ENCODE peak calls at places on chromosomes 2 and 18, in six cellular contexts. One of them, this sample, is unnamed.

GRCh38 chr2:127164761-127165538 is 55.1 kb downstream of the CYP27C1 start:
- DNase-seq in OCI-LY7: peak; percentile 46
- DNase-seq in HepG2: no peak
- DNase-seq in endothelial cell of umbilical vein: no peak
- DNase-seq in K562: no peak
- DNase-seq in H1: no peak
- DNase-seq in this sample: peak; percentile 11

GRCh38 chr2:172985139-172985874 is 90.3 kb upstream of the MAP3K20 start:
- DNase-seq in H1: no peak
- DNase-seq in HepG2: no peak
- DNase-seq in endothelial cell of umbilical vein: peak; percentile 58
- DNase-seq in K562: no peak
- DNase-seq in OCI-LY7: no peak
- DNase-seq in this sample: peak; percentile 8

GRCh38 chr2:146652311-146652710 is 1192.5 kb upstream of the ACVR2A start:
- DNase-seq in endothelial cell of umbilical vein: no peak
- DNase-seq in OCI-LY7: no peak
- DNase-seq in H1: no peak
- DNase-seq in K562: no peak
- DNase-seq in HepG2: no peak
- DNase-seq in this sample: no peak

GRCh38 chr2:101775636-101776035 is 78.1 kb downstream of the MAP4K4 start:
- DNase-seq in HepG2: no peak
- DNase-seq in endothelial cell of umbilical vein: no peak
- DNase-seq in K562: no peak
- DNase-seq in OCI-LY7: no peak
- DNase-seq in H1: no peak
- DNase-seq in this sample: no peak

GRCh38 chr2:151156943-151157705 is 104.5 kb downstream of the RBM43 start:
- DNase-seq in OCI-LY7: no peak
- DNase-seq in endothelial cell of umbilical vein: no peak
- DNase-seq in K562: no peak
- DNase-seq in HepG2: no peak
- DNase-seq in H1: no peak
- DNase-seq in this sample: no peak

GRCh38 chr2:79292936-79293335 is 133.4 kb upstream of the REG3A start:
- DNase-seq in HepG2: no peak
- DNase-seq in H1: no peak
- DNase-seq in OCI-LY7: no peak
- DNase-seq in K562: no peak
- DNase-seq in endothelial cell of umbilical vein: no peak
- DNase-seq in this sample: no peak

GRCh38 chr2:37589298-37589697 is 82.1 kb downstream of the CDC42EP3 start:
- DNase-seq in H1: no peak
- DNase-seq in OCI-LY7: no peak
- DNase-seq in K562: no peak
- DNase-seq in HepG2: no peak
- DNase-seq in endothelial cell of umbilical vein: no peak
- DNase-seq in this sample: no peak

GRCh38 chr2:65353927-65354326 is 78.5 kb downstream of the SPRED2 start:
- DNase-seq in HepG2: no peak
- DNase-seq in OCI-LY7: no peak
- DNase-seq in K562: no peak
- DNase-seq in endothelial cell of umbilical vein: no peak
- DNase-seq in H1: no peak
- DNase-seq in this sample: no peak

GRCh38 chr2:16622399-16622968 is 43.1 kb downstream of the CYRIA start:
- DNase-seq in H1: no peak
- DNase-seq in HepG2: no peak
- DNase-seq in OCI-LY7: peak; percentile 74
- DNase-seq in endothelial cell of umbilical vein: no peak
- DNase-seq in K562: no peak
- DNase-seq in this sample: no peak

GRCh38 chr2:135570884-135571283 is 39.6 kb downstream of the R3HDM1 start:
- DNase-seq in OCI-LY7: no peak
- DNase-seq in H1: no peak
- DNase-seq in K562: no peak
- DNase-seq in endothelial cell of umbilical vein: no peak
- DNase-seq in HepG2: no peak
- DNase-seq in this sample: no peak

GRCh38 chr2:135573620-135574019 is 42.3 kb downstream of the R3HDM1 start:
- DNase-seq in OCI-LY7: no peak
- DNase-seq in K562: no peak
- DNase-seq in endothelial cell of umbilical vein: peak; percentile 1
- DNase-seq in HepG2: no peak
- DNase-seq in H1: no peak
- DNase-seq in this sample: no peak
- TF ChIP-seq CTCF in OCI-LY7: peak; percentile 61
- TF ChIP-seq CTCF in K562: no peak
- TF ChIP-seq CTCF in endothelial cell of umbilical vein: no peak
- TF ChIP-seq CTCF in HepG2: no peak
- TF ChIP-seq CTCF in H1: no peak
- TF ChIP-seq CTCF in this sample: peak; percentile 23

DNA sequence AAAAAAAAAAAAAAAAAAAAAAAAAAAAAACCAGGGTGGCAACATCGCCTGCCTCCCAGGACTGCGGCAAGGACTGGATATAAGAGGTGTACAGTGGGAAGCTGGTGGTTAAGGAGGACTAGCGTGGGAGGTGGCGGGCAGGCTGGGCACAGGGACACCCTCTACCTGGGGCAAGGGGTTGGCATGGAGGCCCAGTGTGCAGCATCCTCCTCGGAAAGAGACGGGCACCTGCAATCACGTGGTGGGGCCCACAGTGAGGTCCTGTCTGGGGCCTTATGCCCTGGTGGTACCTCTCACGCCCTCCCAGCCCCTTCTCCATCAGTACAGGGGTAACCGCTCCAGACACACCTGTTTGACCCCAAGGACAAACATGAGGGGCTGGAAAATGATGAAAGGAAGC is 27.9 kb downstream of the PXDN start:
- DNase-seq in K562: no peak
- DNase-seq in H1: no peak
- DNase-seq in endothelial cell of umbilical vein: no peak
- DNase-seq in HepG2: no peak
- DNase-seq in OCI-LY7: no peak
- DNase-seq in this sample: no peak
- H3K79me2 ChIP-seq in K562: no peaks in the 10 kb centered on the region
- H3K79me2 ChIP-seq in H1: peaks cover 70% of the 10 kb centered on the region
- H3K79me2 ChIP-seq in endothelial cell of umbilical vein: peaks cover 34% of the 10 kb centered on the region
- H3K79me2 ChIP-seq in HepG2: no peaks in the 10 kb centered on the region
- H3K79me2 ChIP-seq in OCI-LY7: no peaks in the 10 kb centered on the region
- H3K79me2 ChIP-seq in this sample: no peaks in the 10 kb centered on the region

GRCh38 chr2:160206436-160206835 is 6.4 kb upstream of the ITGB6 start:
- DNase-seq in endothelial cell of umbilical vein: no peak
- DNase-seq in HepG2: no peak
- DNase-seq in H1: no peak
- DNase-seq in K562: no peak
- DNase-seq in OCI-LY7: no peak
- DNase-seq in this sample: no peak

GRCh38 chr2:160205511-160205910 is 5.4 kb upstream of the ITGB6 start:
- DNase-seq in endothelial cell of umbilical vein: peak; percentile 97
- DNase-seq in H1: no peak
- DNase-seq in K562: no peak
- DNase-seq in OCI-LY7: no peak
- DNase-seq in HepG2: peak; percentile 36
- DNase-seq in this sample: peak; percentile 49

GRCh38 chr2:160207804-160208661 is 8.0 kb upstream of the ITGB6 start:
- DNase-seq in K562: no peak
- DNase-seq in H1: no peak
- DNase-seq in OCI-LY7: no peak
- DNase-seq in HepG2: peak; percentile 70
- DNase-seq in endothelial cell of umbilical vein: peak; percentile 93
- DNase-seq in this sample: no peak

GRCh38 chr2:160208662-160209229 is 8.7 kb upstream of the ITGB6 start:
- DNase-seq in OCI-LY7: no peak
- DNase-seq in HepG2: no peak
- DNase-seq in H1: no peak
- DNase-seq in endothelial cell of umbilical vein: no peak
- DNase-seq in K562: no peak
- DNase-seq in this sample: no peak

DNA sequence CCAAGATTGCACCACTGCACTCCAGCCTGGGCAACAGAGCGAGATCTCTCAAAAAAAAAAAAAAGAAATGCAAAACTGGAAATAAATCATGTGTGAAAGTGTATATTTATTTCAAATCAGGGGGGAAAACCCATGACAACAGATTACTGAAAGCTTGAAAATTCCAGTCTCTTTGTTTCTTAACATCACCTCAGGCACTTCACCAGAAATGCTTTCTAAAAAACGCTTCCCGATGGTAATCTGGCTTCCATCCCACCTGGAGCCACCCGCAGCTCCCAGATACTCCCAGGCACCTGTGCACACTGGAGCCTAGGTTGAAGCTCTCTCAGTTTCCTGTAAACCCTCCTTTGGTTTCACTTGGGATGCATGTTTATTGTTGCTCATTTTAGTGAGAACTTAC is 7.2 kb upstream of the ITGB6 start:
- DNase-seq in OCI-LY7: no peak
- DNase-seq in H1: no peak
- DNase-seq in K562: no peak
- DNase-seq in HepG2: no peak
- DNase-seq in endothelial cell of umbilical vein: no peak
- DNase-seq in this sample: no peak
- H3K27ac ChIP-seq in OCI-LY7: no peak overlapping the region
- H3K27ac ChIP-seq in H1: no peak overlapping the region
- H3K27ac ChIP-seq in K562: no peak overlapping the region
- H3K27ac ChIP-seq in HepG2: no peak overlapping the region
- H3K27ac ChIP-seq in endothelial cell of umbilical vein: peak overlapping the region; percentile 91
- H3K27ac ChIP-seq in this sample: no peak overlapping the region

DNA sequence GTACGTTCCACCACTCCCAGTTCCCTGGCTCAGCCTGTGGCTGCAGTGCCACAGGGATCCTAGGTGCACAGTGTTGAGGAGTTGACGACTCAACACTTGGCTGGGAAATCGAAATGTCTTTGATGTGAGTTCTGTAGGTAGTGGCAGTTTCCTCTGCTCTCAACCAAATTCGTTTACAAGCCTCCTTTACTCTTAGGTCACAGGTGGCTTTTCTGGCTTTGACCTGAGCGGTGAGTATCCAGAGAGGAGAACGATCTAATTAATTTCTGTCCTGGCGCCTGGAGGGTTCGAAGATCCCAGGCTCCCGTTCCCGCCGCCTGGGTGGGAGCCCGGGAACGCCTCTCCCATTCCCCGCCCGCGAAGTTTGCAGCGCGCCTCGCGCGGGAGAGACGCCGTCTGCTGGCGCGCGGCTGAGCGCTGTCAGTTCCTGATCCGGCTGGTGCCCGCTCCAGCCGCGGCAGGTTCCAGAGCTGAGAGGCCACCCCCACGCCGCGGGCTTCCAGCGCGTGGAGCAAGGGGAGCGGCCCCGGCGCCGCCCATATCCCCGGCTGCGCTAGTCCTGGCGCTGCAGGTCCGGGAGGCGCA is at the start of gene LAMA3:
- DNase-seq in endothelial cell of umbilical vein: peak; percentile 53
- DNase-seq in OCI-LY7: no peak
- DNase-seq in HepG2: no peak
- DNase-seq in H1: no peak
- DNase-seq in K562: no peak
- DNase-seq in this sample: no peak
- TF ChIP-seq CTCF in endothelial cell of umbilical vein: peak; percentile 7
- TF ChIP-seq CTCF in OCI-LY7: no peak
- TF ChIP-seq CTCF in HepG2: peak; percentile 54
- TF ChIP-seq CTCF in H1: no peak
- TF ChIP-seq CTCF in K562: no peak
- TF ChIP-seq CTCF in this sample: no peak

This sample was measured in DND-41.